ENCODE peak calls at places on chromosomes 11 and 22, in eight cellular contexts. Y, W, P, G, Z, S, E and L are unnamed samples. For H3K36me3, the result is how much of the 10 kb centered on the place peaks cover.

GRCh38 chr11:128311742-128312719 is 275.3 kb downstream of the ETS1 start:
- DNase-seq in Y (no peak), W (no peak), P (no peak), G (no peak), Z (no peak), S (no peak), E (no peak), L (no peak)

GRCh38 chr22:45631140-45631539 is 40.5 kb upstream of the ATXN10 start:
- DNase-seq in Y (no peak), W (no peak), P (no peak), G (no peak), Z (no peak), S (no peak), E (no peak), L (no peak)

GRCh38 chr11:134139873-134140331 is 71.0 kb downstream of the JAM3 start:
- DNase-seq in Y (peak), W (peak), P (peak), G (peak), Z (peak), S (peak), E (no peak), L (no peak)

GRCh38 chr11:22774716-22775115 is 54.9 kb downstream of the SVIP start:
- DNase-seq in Y (no peak), W (no peak), P (no peak), G (no peak), Z (no peak), S (no peak), E (no peak), L (no peak)

GRCh38 chr11:117528061-117528780 is 200.6 kb downstream of the CEP164 start:
- DNase-seq in Y (no peak), W (no peak), P (no peak), G (no peak), Z (no peak), S (no peak), E (no peak), L (no peak)

GRCh38 chr11:9103542-9104276 is 12.3 kb upstream of the SCUBE2 start:
- DNase-seq in Y (no peak), W (no peak), P (no peak), G (no peak), Z (no peak), S (peak), E (no peak), L (no peak)

GRCh38 chr11:71309611-71310010 is 57.2 kb upstream of the SHANK2 start:
- DNase-seq in Y (no peak), W (no peak), P (no peak), G (no peak), Z (no peak), S (peak), E (no peak), L (no peak)

GRCh38 chr22:28883657-28883916 is 215 bp downstream of the ZNRF3 start:
- DNase-seq in Y (no peak), W (no peak), P (no peak), G (no peak), Z (no peak), S (no peak), E (no peak), L (no peak)

GRCh38 chr11:126194121-126194543 is 17.3 kb downstream of the RPUSD4 start:
- DNase-seq in Y (peak), W (peak), P (peak), G (peak), Z (peak), S (peak), E (no peak), L (peak)

GRCh38 chr22:32997295-32997694 is 60.9 kb downstream of the SYN3 start:
- DNase-seq in Y (no peak), W (no peak), P (no peak), G (no peak), Z (no peak), S (no peak), E (no peak), L (no peak)

GRCh38 chr11:114307524-114308203 is 11.5 kb downstream of the NNMT start:
- DNase-seq in Y (peak), W (no peak), P (peak), G (peak), Z (peak), S (peak), E (peak), L (peak)

DNA sequence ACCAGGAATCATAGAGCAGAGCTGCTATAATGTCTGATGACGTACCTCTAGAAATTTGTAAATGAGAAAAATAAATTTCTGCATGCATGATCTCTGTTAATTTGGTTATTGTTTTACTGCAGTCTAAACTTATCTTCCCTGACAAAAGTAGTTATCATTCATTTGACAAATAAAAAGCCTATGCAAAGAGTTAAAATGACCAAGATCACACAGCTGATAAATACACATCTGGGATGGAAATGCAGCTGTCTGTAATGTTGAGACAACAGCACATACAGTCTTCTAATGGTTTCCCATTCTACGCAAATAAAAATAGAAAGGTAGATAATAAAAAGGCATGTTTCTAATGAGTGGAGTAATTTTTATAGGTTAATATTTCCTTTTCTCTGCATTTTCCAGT is 225.1 kb upstream of the LUZP2 start:
- DNase-seq in Y (no peak), W (no peak), P (no peak), G (no peak), Z (no peak), S (no peak), E (no peak), L (no peak)
- H3K36me3 ChIP-seq in Y (under half), W (under half), P (under half), G (under half), Z (under half), S (under half), E (under half), L (under half)

DNA sequence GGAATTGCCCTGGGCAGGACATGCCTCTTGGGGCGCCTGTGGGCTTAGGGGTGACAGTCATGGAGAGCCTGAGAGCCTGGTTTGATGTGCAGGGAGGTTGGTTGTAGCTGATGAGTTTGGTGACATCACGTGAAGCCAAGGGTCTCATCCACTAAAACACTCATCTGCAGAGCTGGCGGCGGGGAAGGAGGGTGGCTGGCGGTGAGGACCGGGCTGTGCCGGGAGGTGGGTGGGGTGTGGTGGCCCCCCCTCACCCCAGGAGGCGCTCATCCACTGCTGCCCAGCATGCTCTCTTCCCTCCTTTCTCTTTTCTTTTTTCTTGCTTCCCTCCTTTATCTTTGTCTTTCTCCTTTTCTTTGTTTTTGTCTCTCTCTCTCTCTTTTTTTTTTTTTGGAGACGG is 49.0 kb downstream of the GRAMD4 start:
- DNase-seq in Y (no peak), W (no peak), P (no peak), G (no peak), Z (no peak), S (no peak), E (no peak), L (no peak)
- H3K36me3 ChIP-seq in Y (under half), W (under half), P (under half), G (half or more), Z (under half), S (half or more), E (under half), L (under half)

DNA sequence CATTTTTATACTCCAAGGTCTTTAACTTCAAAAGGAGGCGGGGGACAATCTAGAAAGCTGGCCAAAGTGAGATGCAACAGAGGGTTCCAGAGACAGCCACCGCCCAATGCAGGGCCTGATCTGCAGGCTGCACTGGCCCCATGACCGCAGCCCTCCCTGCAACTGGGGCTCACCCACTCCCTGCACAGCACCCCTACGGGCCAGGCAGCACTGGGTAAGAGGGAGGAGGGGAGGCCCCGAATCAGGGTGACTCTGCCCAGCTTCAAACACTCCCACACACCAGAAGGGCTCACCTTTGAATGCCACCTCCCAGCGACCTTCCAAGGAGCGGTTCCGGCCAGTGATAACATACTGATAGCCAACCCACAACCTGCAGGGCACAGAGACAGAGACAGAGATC is 59.3 kb downstream of the DGCR2 start:
- DNase-seq in Y (no peak), W (no peak), P (no peak), G (no peak), Z (no peak), S (no peak), E (no peak), L (no peak)
- H3K36me3 ChIP-seq in Y (under half), W (half or more), P (half or more), G (under half), Z (under half), S (half or more), E (under half), L (half or more)

DNA sequence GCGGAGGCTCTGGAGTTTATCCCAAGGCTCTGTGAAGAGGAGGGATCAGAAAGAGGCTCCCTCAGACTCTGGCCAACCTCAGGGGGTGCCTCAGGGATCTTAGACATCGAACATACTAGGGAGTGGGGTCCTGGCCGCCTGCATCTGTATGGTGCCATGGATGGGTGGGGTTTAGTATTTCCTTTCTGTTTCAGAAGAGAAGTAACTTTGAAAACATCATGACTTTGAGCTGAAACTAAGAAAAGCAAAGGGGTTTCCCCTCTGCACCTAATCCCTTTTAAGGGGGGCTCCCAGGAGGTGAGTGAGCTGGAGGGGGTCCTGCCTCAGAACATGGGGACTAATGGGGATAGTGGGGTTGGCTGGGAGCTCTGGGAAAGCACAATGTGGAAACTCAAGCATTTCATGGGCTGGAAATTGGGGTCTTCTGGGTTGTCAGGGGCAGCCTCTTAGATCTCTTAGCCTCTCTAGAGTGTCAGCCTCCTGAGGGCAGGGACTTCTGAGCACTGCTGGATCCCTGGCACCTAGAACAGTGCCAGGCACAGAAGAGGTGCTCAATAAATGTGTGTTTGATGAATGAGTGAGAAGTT is 11.8 kb upstream of the SSTR3 start:
- DNase-seq in Y (no peak), W (no peak), P (no peak), G (no peak), Z (no peak), S (no peak), E (no peak), L (no peak)
- H3K36me3 ChIP-seq in Y (under half), W (under half), P (under half), G (under half), Z (under half), S (under half), E (under half), L (under half)